ENCODE peak calls at places on chromosomes 11 and 22, in eight cellular contexts. One of them, this sample, is unnamed.

GRCh38 chr22:49364398-49364797 is 463.3 kb downstream of the BRD1 start:
- DNase-seq in HS-27A: no peak
- DNase-seq in activated T-cell treated with anti-CD3 and anti-CD28 coated beads, Interleukin-2, amount 50 U/mL, for 72 hours: no peak
- DNase-seq in T-helper 9 cell: no peak
- DNase-seq in GM04503: no peak
- DNase-seq in thoracic aorta: no peak
- DNase-seq in islet precursor cell: peak
- DNase-seq in endodermal cell: no peak
- DNase-seq in this sample: peak

GRCh38 chr11:119432484-119433368 is 9.8 kb upstream of the THY1 start:
- DNase-seq in T-helper 9 cell: no peak
- DNase-seq in islet precursor cell: peak
- DNase-seq in endodermal cell: no peak
- DNase-seq in HS-27A: peak
- DNase-seq in GM04503: peak
- DNase-seq in thoracic aorta: no peak
- DNase-seq in activated T-cell treated with anti-CD3 and anti-CD28 coated beads, Interleukin-2, amount 50 U/mL, for 72 hours: no peak
- DNase-seq in this sample: no peak

GRCh38 chr11:22703040-22703439 is 36.6 kb downstream of the GAS2 start:
- DNase-seq in HS-27A: peak
- DNase-seq in islet precursor cell: peak
- DNase-seq in endodermal cell: no peak
- DNase-seq in T-helper 9 cell: no peak
- DNase-seq in GM04503: no peak
- DNase-seq in activated T-cell treated with anti-CD3 and anti-CD28 coated beads, Interleukin-2, amount 50 U/mL, for 72 hours: peak
- DNase-seq in thoracic aorta: no peak
- DNase-seq in this sample: no peak

GRCh38 chr11:123250811-123251655 is 56.0 kb upstream of the CLMP start:
- DNase-seq in activated T-cell treated with anti-CD3 and anti-CD28 coated beads, Interleukin-2, amount 50 U/mL, for 72 hours: no peak
- DNase-seq in endodermal cell: no peak
- DNase-seq in T-helper 9 cell: no peak
- DNase-seq in GM04503: no peak
- DNase-seq in thoracic aorta: no peak
- DNase-seq in HS-27A: no peak
- DNase-seq in islet precursor cell: no peak
- DNase-seq in this sample: no peak

GRCh38 chr11:126420730-126421083 is 65.2 kb downstream of the ST3GAL4 start:
- DNase-seq in GM04503: no peak
- DNase-seq in endodermal cell: no peak
- DNase-seq in T-helper 9 cell: no peak
- DNase-seq in HS-27A: no peak
- DNase-seq in activated T-cell treated with anti-CD3 and anti-CD28 coated beads, Interleukin-2, amount 50 U/mL, for 72 hours: no peak
- DNase-seq in thoracic aorta: no peak
- DNase-seq in islet precursor cell: no peak
- DNase-seq in this sample: no peak

GRCh38 chr11:130209128-130209932 is 49.7 kb downstream of the ST14 start:
- DNase-seq in GM04503: no peak
- DNase-seq in islet precursor cell: peak
- DNase-seq in endodermal cell: peak
- DNase-seq in activated T-cell treated with anti-CD3 and anti-CD28 coated beads, Interleukin-2, amount 50 U/mL, for 72 hours: no peak
- DNase-seq in thoracic aorta: no peak
- DNase-seq in HS-27A: no peak
- DNase-seq in T-helper 9 cell: no peak
- DNase-seq in this sample: no peak

GRCh38 chr11:123060265-123061000 is 1.5 kb downstream of the HSPA8 start:
- DNase-seq in activated T-cell treated with anti-CD3 and anti-CD28 coated beads, Interleukin-2, amount 50 U/mL, for 72 hours: no peak
- DNase-seq in thoracic aorta: no peak
- DNase-seq in endodermal cell: no peak
- DNase-seq in GM04503: no peak
- DNase-seq in HS-27A: no peak
- DNase-seq in islet precursor cell: no peak
- DNase-seq in T-helper 9 cell: no peak
- DNase-seq in this sample: no peak

GRCh38 chr11:120863359-120863758 is 160.5 kb upstream of the TBCEL start:
- DNase-seq in endodermal cell: no peak
- DNase-seq in thoracic aorta: no peak
- DNase-seq in HS-27A: no peak
- DNase-seq in T-helper 9 cell: no peak
- DNase-seq in activated T-cell treated with anti-CD3 and anti-CD28 coated beads, Interleukin-2, amount 50 U/mL, for 72 hours: no peak
- DNase-seq in islet precursor cell: no peak
- DNase-seq in GM04503: peak
- DNase-seq in this sample: no peak

GRCh38 chr11:117696489-117696888 is 100.5 kb downstream of the DSCAML1 start:
- DNase-seq in endodermal cell: no peak
- DNase-seq in islet precursor cell: no peak
- DNase-seq in T-helper 9 cell: no peak
- DNase-seq in HS-27A: no peak
- DNase-seq in GM04503: no peak
- DNase-seq in thoracic aorta: no peak
- DNase-seq in activated T-cell treated with anti-CD3 and anti-CD28 coated beads, Interleukin-2, amount 50 U/mL, for 72 hours: no peak
- DNase-seq in this sample: no peak

GRCh38 chr11:42239102-42239501 is 779.6 kb upstream of the LRRC4C start:
- DNase-seq in endodermal cell: no peak
- DNase-seq in HS-27A: no peak
- DNase-seq in T-helper 9 cell: no peak
- DNase-seq in GM04503: peak
- DNase-seq in activated T-cell treated with anti-CD3 and anti-CD28 coated beads, Interleukin-2, amount 50 U/mL, for 72 hours: no peak
- DNase-seq in thoracic aorta: no peak
- DNase-seq in islet precursor cell: peak
- DNase-seq in this sample: no peak

GRCh38 chr11:3959015-3959917 is 103.8 kb downstream of the STIM1 start:
- DNase-seq in activated T-cell treated with anti-CD3 and anti-CD28 coated beads, Interleukin-2, amount 50 U/mL, for 72 hours: no peak
- DNase-seq in thoracic aorta: no peak
- DNase-seq in HS-27A: peak
- DNase-seq in T-helper 9 cell: no peak
- DNase-seq in GM04503: peak
- DNase-seq in islet precursor cell: no peak
- DNase-seq in endodermal cell: no peak
- DNase-seq in this sample: no peak

GRCh38 chr11:15216678-15217077 is 102.0 kb downstream of the INSC start:
- DNase-seq in thoracic aorta: no peak
- DNase-seq in T-helper 9 cell: no peak
- DNase-seq in GM04503: no peak
- DNase-seq in HS-27A: no peak
- DNase-seq in islet precursor cell: no peak
- DNase-seq in endodermal cell: peak
- DNase-seq in activated T-cell treated with anti-CD3 and anti-CD28 coated beads, Interleukin-2, amount 50 U/mL, for 72 hours: peak
- DNase-seq in this sample: no peak

GRCh38 chr11:1920909-1921575 is 1.5 kb downstream of the TNNT3 start:
- DNase-seq in thoracic aorta: no peak
- DNase-seq in GM04503: no peak
- DNase-seq in HS-27A: no peak
- DNase-seq in T-helper 9 cell: no peak
- DNase-seq in activated T-cell treated with anti-CD3 and anti-CD28 coated beads, Interleukin-2, amount 50 U/mL, for 72 hours: no peak
- DNase-seq in endodermal cell: no peak
- DNase-seq in islet precursor cell: no peak
- DNase-seq in this sample: no peak

GRCh38 chr22:45617948-45618347 is 53.7 kb upstream of the ATXN10 start:
- DNase-seq in islet precursor cell: no peak
- DNase-seq in T-helper 9 cell: no peak
- DNase-seq in thoracic aorta: no peak
- DNase-seq in HS-27A: no peak
- DNase-seq in activated T-cell treated with anti-CD3 and anti-CD28 coated beads, Interleukin-2, amount 50 U/mL, for 72 hours: no peak
- DNase-seq in endodermal cell: no peak
- DNase-seq in GM04503: no peak
- DNase-seq in this sample: no peak

GRCh38 chr11:81673001-81673400 is 1060.7 kb downstream of the FAM181B start:
- DNase-seq in endodermal cell: no peak
- DNase-seq in T-helper 9 cell: no peak
- DNase-seq in islet precursor cell: no peak
- DNase-seq in activated T-cell treated with anti-CD3 and anti-CD28 coated beads, Interleukin-2, amount 50 U/mL, for 72 hours: no peak
- DNase-seq in thoracic aorta: no peak
- DNase-seq in GM04503: no peak
- DNase-seq in HS-27A: no peak
- DNase-seq in this sample: no peak

GRCh38 chr11:43574949-43575915 is 105.3 kb upstream of the HSD17B12 start:
- DNase-seq in HS-27A: no peak
- DNase-seq in GM04503: no peak
- DNase-seq in endodermal cell: peak
- DNase-seq in islet precursor cell: peak
- DNase-seq in activated T-cell treated with anti-CD3 and anti-CD28 coated beads, Interleukin-2, amount 50 U/mL, for 72 hours: no peak
- DNase-seq in thoracic aorta: no peak
- DNase-seq in T-helper 9 cell: no peak
- DNase-seq in this sample: no peak

GRCh38 chr22:21815357-21815756 is 52.1 kb downstream of the MAPK1 start:
- DNase-seq in endodermal cell: no peak
- DNase-seq in T-helper 9 cell: no peak
- DNase-seq in HS-27A: no peak
- DNase-seq in activated T-cell treated with anti-CD3 and anti-CD28 coated beads, Interleukin-2, amount 50 U/mL, for 72 hours: no peak
- DNase-seq in GM04503: no peak
- DNase-seq in islet precursor cell: no peak
- DNase-seq in thoracic aorta: no peak
- DNase-seq in this sample: no peak

GRCh38 chr11:18056561-18057181 is 10.6 kb upstream of the TPH1 start:
- DNase-seq in islet precursor cell: no peak
- DNase-seq in thoracic aorta: no peak
- DNase-seq in HS-27A: no peak
- DNase-seq in activated T-cell treated with anti-CD3 and anti-CD28 coated beads, Interleukin-2, amount 50 U/mL, for 72 hours: no peak
- DNase-seq in GM04503: no peak
- DNase-seq in endodermal cell: no peak
- DNase-seq in T-helper 9 cell: no peak
- DNase-seq in this sample: no peak

GRCh38 chr11:12862761-12863469 is 146.2 kb upstream of the RASSF10 start:
- DNase-seq in HS-27A: no peak
- DNase-seq in T-helper 9 cell: no peak
- DNase-seq in endodermal cell: peak
- DNase-seq in GM04503: peak
- DNase-seq in thoracic aorta: no peak
- DNase-seq in islet precursor cell: peak
- DNase-seq in activated T-cell treated with anti-CD3 and anti-CD28 coated beads, Interleukin-2, amount 50 U/mL, for 72 hours: no peak
- DNase-seq in this sample: no peak

GRCh38 chr11:34514050-34514449 is 456 bp upstream of the ELF5 start:
- DNase-seq in endodermal cell: no peak
- DNase-seq in islet precursor cell: no peak
- DNase-seq in activated T-cell treated with anti-CD3 and anti-CD28 coated beads, Interleukin-2, amount 50 U/mL, for 72 hours: no peak
- DNase-seq in HS-27A: no peak
- DNase-seq in thoracic aorta: no peak
- DNase-seq in T-helper 9 cell: no peak
- DNase-seq in GM04503: no peak
- DNase-seq in this sample: no peak

GRCh38 chr11:73200256-73200655 is 17.8 kb upstream of the P2RY2 start:
- DNase-seq in GM04503: no peak
- DNase-seq in islet precursor cell: peak
- DNase-seq in activated T-cell treated with anti-CD3 and anti-CD28 coated beads, Interleukin-2, amount 50 U/mL, for 72 hours: no peak
- DNase-seq in T-helper 9 cell: no peak
- DNase-seq in thoracic aorta: no peak
- DNase-seq in endodermal cell: peak
- DNase-seq in HS-27A: no peak
- DNase-seq in this sample: peak

GRCh38 chr11:34654491-34655334 is 33.8 kb downstream of the EHF start:
- DNase-seq in endodermal cell: peak
- DNase-seq in T-helper 9 cell: no peak
- DNase-seq in GM04503: peak
- DNase-seq in activated T-cell treated with anti-CD3 and anti-CD28 coated beads, Interleukin-2, amount 50 U/mL, for 72 hours: no peak
- DNase-seq in thoracic aorta: no peak
- DNase-seq in islet precursor cell: peak
- DNase-seq in HS-27A: peak
- DNase-seq in this sample: peak

GRCh38 chr11:111047376-111047775 is 198.1 kb upstream of the POU2AF2 start:
- DNase-seq in endodermal cell: peak
- DNase-seq in activated T-cell treated with anti-CD3 and anti-CD28 coated beads, Interleukin-2, amount 50 U/mL, for 72 hours: no peak
- DNase-seq in islet precursor cell: no peak
- DNase-seq in thoracic aorta: no peak
- DNase-seq in T-helper 9 cell: no peak
- DNase-seq in HS-27A: no peak
- DNase-seq in GM04503: no peak
- DNase-seq in this sample: no peak

GRCh38 chr11:86138958-86139357 is 70.1 kb upstream of the PICALM start:
- DNase-seq in GM04503: no peak
- DNase-seq in islet precursor cell: no peak
- DNase-seq in thoracic aorta: no peak
- DNase-seq in endodermal cell: no peak
- DNase-seq in T-helper 9 cell: no peak
- DNase-seq in HS-27A: no peak
- DNase-seq in activated T-cell treated with anti-CD3 and anti-CD28 coated beads, Interleukin-2, amount 50 U/mL, for 72 hours: peak
- DNase-seq in this sample: no peak

GRCh38 chr11:86954288-86955110 is 696 bp downstream of the FZD4 start:
- DNase-seq in activated T-cell treated with anti-CD3 and anti-CD28 coated beads, Interleukin-2, amount 50 U/mL, for 72 hours: no peak
- DNase-seq in islet precursor cell: peak
- DNase-seq in GM04503: no peak
- DNase-seq in T-helper 9 cell: no peak
- DNase-seq in HS-27A: no peak
- DNase-seq in thoracic aorta: no peak
- DNase-seq in endodermal cell: peak
- DNase-seq in this sample: no peak

GRCh38 chr11:26331911-26332571 is at the start of gene ANO3:
- DNase-seq in GM04503: peak
- DNase-seq in islet precursor cell: peak
- DNase-seq in activated T-cell treated with anti-CD3 and anti-CD28 coated beads, Interleukin-2, amount 50 U/mL, for 72 hours: peak
- DNase-seq in endodermal cell: peak
- DNase-seq in thoracic aorta: no peak
- DNase-seq in T-helper 9 cell: no peak
- DNase-seq in HS-27A: peak
- DNase-seq in this sample: no peak

GRCh38 chr11:60756307-60757032 is at the start of gene MS4A15:
- DNase-seq in thoracic aorta: no peak
- DNase-seq in GM04503: no peak
- DNase-seq in islet precursor cell: peak
- DNase-seq in activated T-cell treated with anti-CD3 and anti-CD28 coated beads, Interleukin-2, amount 50 U/mL, for 72 hours: no peak
- DNase-seq in endodermal cell: peak
- DNase-seq in T-helper 9 cell: no peak
- DNase-seq in HS-27A: no peak
- DNase-seq in this sample: peak

GRCh38 chr11:71988050-71988449 is 10.7 kb upstream of the IL18BP start:
- DNase-seq in endodermal cell: no peak
- DNase-seq in thoracic aorta: no peak
- DNase-seq in activated T-cell treated with anti-CD3 and anti-CD28 coated beads, Interleukin-2, amount 50 U/mL, for 72 hours: no peak
- DNase-seq in islet precursor cell: no peak
- DNase-seq in T-helper 9 cell: no peak
- DNase-seq in HS-27A: no peak
- DNase-seq in GM04503: peak
- DNase-seq in this sample: no peak

GRCh38 chr11:12318791-12319733 is 58.3 kb upstream of the PARVA start:
- DNase-seq in endodermal cell: no peak
- DNase-seq in activated T-cell treated with anti-CD3 and anti-CD28 coated beads, Interleukin-2, amount 50 U/mL, for 72 hours: no peak
- DNase-seq in islet precursor cell: no peak
- DNase-seq in GM04503: peak
- DNase-seq in T-helper 9 cell: no peak
- DNase-seq in HS-27A: no peak
- DNase-seq in thoracic aorta: no peak
- DNase-seq in this sample: no peak

GRCh38 chr11:32311351-32312077 is 123.8 kb downstream of the WT1 start:
- DNase-seq in endodermal cell: no peak
- DNase-seq in T-helper 9 cell: no peak
- DNase-seq in HS-27A: no peak
- DNase-seq in GM04503: no peak
- DNase-seq in islet precursor cell: no peak
- DNase-seq in activated T-cell treated with anti-CD3 and anti-CD28 coated beads, Interleukin-2, amount 50 U/mL, for 72 hours: no peak
- DNase-seq in thoracic aorta: no peak
- DNase-seq in this sample: no peak

GRCh38 chr11:64525711-64526110 is 65.3 kb upstream of the SLC22A12 start:
- DNase-seq in T-helper 9 cell: no peak
- DNase-seq in endodermal cell: no peak
- DNase-seq in HS-27A: no peak
- DNase-seq in GM04503: no peak
- DNase-seq in islet precursor cell: no peak
- DNase-seq in thoracic aorta: no peak
- DNase-seq in activated T-cell treated with anti-CD3 and anti-CD28 coated beads, Interleukin-2, amount 50 U/mL, for 72 hours: no peak
- DNase-seq in this sample: no peak

GRCh38 chr11:7547687-7548086 is 33.9 kb downstream of the PPFIBP2 start:
- DNase-seq in activated T-cell treated with anti-CD3 and anti-CD28 coated beads, Interleukin-2, amount 50 U/mL, for 72 hours: no peak
- DNase-seq in T-helper 9 cell: no peak
- DNase-seq in HS-27A: no peak
- DNase-seq in islet precursor cell: peak
- DNase-seq in thoracic aorta: no peak
- DNase-seq in endodermal cell: no peak
- DNase-seq in GM04503: no peak
- DNase-seq in this sample: no peak

GRCh38 chr22:23530766-23531282 is 49.3 kb downstream of the IGLL1 start:
- DNase-seq in activated T-cell treated with anti-CD3 and anti-CD28 coated beads, Interleukin-2, amount 50 U/mL, for 72 hours: no peak
- DNase-seq in islet precursor cell: no peak
- DNase-seq in T-helper 9 cell: no peak
- DNase-seq in GM04503: no peak
- DNase-seq in thoracic aorta: no peak
- DNase-seq in endodermal cell: peak
- DNase-seq in HS-27A: no peak
- DNase-seq in this sample: no peak

This sample was measured in breast epithelium.